ENCODE peak calls at places on chromosomes 5 and 9, in four cellular contexts. Q is GM12878, R is HepG2, C is K562. W is an unnamed sample.

GRCh38 chr9:107633375-107633774 is 143.8 kb upstream of the KLF4 start:
- ATAC-seq in Q (no peak), R (no peak), C (no peak), W (no peak)

GRCh38 chr5:175195698-175196656 is 248.0 kb downstream of the DRD1 start:
- ATAC-seq in Q (no peak), R (peak; percentile 95), C (peak; percentile 91), W (no peak)

GRCh38 chr5:57529864-57530263 is 47.3 kb upstream of the ACTBL2 start:
- ATAC-seq in Q (peak; percentile 59), R (no peak), C (no peak), W (no peak)

GRCh38 chr9:109001275-109001676 is 12.0 kb downstream of the CTNNAL1 start:
- ATAC-seq in Q (no peak), R (peak; percentile 65), C (peak; percentile 27), W (no peak)

GRCh38 chr5:95087819-95088317 is 197.0 kb downstream of the MCTP1 start:
- ATAC-seq in Q (peak; percentile 90), R (no peak), C (no peak), W (peak; percentile 31)

GRCh38 chr9:36286388-36286787 is 28.1 kb upstream of the GNE start:
- ATAC-seq in Q (no peak), R (no peak), C (no peak), W (no peak)

GRCh38 chr5:10499776-10500175 is 58.1 kb downstream of the ROPN1L start:
- ATAC-seq in Q (no peak), R (no peak), C (no peak), W (no peak)

GRCh38 chr5:39148983-39149534 is 70.3 kb downstream of the FYB1 start:
- ATAC-seq in Q (peak; percentile 49), R (no peak), C (peak; percentile 68), W (no peak)

GRCh38 chr9:106921341-106921899 is 58.5 kb downstream of the ZNF462 start:
- ATAC-seq in Q (peak; percentile 91), R (peak; percentile 81), C (peak; percentile 67), W (peak; percentile 69)

GRCh38 chr5:43232943-43233833 is 41.2 kb downstream of the NIM1K start:
- ATAC-seq in Q (no peak), R (no peak), C (peak; percentile 12), W (no peak)

GRCh38 chr5:132095077-132095744 is 21.6 kb downstream of the CSF2 start:
- ATAC-seq in Q (peak; percentile 32), R (no peak), C (no peak), W (peak; percentile 7)

GRCh38 chr9:98214811-98215210 is 22.4 kb upstream of the CORO2A start:
- ATAC-seq in Q (no peak), R (no peak), C (no peak), W (no peak)

GRCh38 chr9:95626885-95627558 is 110.3 kb upstream of the PTCH1 start:
- ATAC-seq in Q (no peak), R (no peak), C (no peak), W (peak; percentile 59)

GRCh38 chr5:127942246-127943060 is 141.1 kb upstream of the SLC12A2 start:
- ATAC-seq in Q (peak; percentile 55), R (no peak), C (no peak), W (no peak)

GRCh38 chr9:69946800-69947437 is 96.7 kb upstream of the MAMDC2 start:
- ATAC-seq in Q (no peak), R (no peak), C (peak; percentile 59), W (peak; percentile 78)

GRCh38 chr9:89613912-89614311 is 9.1 kb downstream of the GADD45G start:
- ATAC-seq in Q (no peak), R (no peak), C (no peak), W (no peak)

GRCh38 chr5:71586052-71586940 is 844 bp upstream of the MCCC2 start:
- ATAC-seq in Q (peak; percentile 46), R (peak; percentile 76), C (peak; percentile 68), W (no peak)

GRCh38 chr9:5644522-5644921 is 15.6 kb downstream of the RIC1 start:
- ATAC-seq in Q (peak; percentile 60), R (no peak), C (no peak), W (no peak)

GRCh38 chr5:39177629-39177959 is 41.8 kb downstream of the FYB1 start:
- ATAC-seq in Q (peak; percentile 81), R (no peak), C (peak; percentile 71), W (no peak)

GRCh38 chr9:123305879-123306278 is 37.5 kb upstream of the STRBP start:
- ATAC-seq in Q (no peak), R (no peak), C (no peak), W (no peak)

GRCh38 chr5:17105744-17106450 is 111.5 kb upstream of the BASP1 start:
- ATAC-seq in Q (no peak), R (no peak), C (no peak), W (no peak)

GRCh38 chr5:174271316-174271715 is 225.8 kb downstream of the NSG2 start:
- ATAC-seq in Q (no peak), R (no peak), C (no peak), W (no peak)

GRCh38 chr5:75113354-75113753 is 61.0 kb upstream of the GCNT4 start:
- ATAC-seq in Q (no peak), R (no peak), C (no peak), W (no peak)

GRCh38 chr5:75108515-75108914 is 56.2 kb upstream of the GCNT4 start:
- ATAC-seq in Q (no peak), R (no peak), C (no peak), W (no peak)

DNA sequence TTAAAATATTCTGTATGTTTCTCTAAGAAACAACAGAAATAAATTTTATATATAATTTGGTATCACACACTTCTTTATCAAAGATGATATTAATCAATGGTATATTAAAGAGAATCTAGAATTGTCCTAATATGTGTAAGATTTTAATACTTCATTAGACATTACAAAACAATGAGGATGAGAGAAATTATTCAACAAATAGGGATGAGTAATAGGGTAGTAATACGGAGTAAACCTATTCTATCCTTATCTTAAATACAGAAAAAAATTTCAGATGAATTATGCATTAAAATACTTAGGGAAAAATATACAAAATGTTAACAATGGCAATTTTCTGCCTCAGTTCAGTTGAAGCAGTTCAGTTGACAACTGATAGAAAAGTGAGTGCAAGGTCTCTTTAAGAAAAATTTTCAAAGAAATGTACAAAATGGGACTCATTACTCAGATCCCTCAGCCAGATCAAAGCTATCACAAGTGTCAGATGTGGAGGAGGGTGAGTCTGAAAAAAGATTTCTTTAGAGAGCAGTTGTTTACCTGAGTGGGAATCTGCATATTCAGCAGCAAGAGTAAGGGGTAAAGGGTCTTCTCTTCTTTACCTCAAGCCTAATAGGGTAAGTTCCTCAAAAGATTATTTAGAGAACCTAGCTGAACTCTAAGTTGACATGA is 56.7 kb upstream of the GCNT4 start:
- ATAC-seq in Q (no peak), R (no peak), C (no peak), W (no peak)
- TF ChIP-seq EP300 in Q (no peak), R (no peak), C (no peak), W (no peak)

DNA sequence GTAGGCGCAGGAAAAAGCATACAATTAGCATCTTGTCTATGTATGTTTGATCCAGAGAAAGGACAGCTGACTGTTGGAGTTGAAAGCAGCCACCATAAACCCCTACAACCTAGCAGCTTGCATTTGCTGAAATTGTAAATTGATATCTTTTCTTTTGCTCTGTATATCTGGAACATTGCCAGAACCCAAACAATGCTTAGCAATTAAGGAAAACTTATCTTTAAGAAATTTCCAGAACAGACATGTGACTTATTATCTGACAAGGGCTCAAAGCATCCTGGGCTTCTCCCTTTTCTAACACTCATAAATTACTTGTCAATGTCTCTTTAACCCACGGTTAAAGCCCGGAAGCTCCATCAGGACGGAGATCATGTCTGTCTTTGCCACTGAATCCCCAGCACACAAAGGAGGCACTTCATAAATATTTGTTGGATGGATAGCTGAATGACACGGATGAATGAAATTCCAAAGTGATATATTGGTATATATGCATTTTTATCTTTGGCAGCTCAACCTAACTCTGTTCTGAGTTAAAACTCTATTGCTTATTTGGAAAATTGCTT is 103.0 kb upstream of the CLINT1 start:
- ATAC-seq in Q (no peak), R (no peak), C (no peak), W (no peak)
- TF ChIP-seq POLR2AphosphoS5 in Q (no peak), R (no peak), C (no peak), W (no peak)

GRCh38 chr9:1458503-1458902 is 408.3 kb downstream of the DMRT2 start:
- ATAC-seq in Q (peak; percentile 50), R (no peak), C (no peak), W (no peak)
- TF ChIP-seq EP300 in Q (no peak), R (no peak), C (no peak), W (no peak)

DNA sequence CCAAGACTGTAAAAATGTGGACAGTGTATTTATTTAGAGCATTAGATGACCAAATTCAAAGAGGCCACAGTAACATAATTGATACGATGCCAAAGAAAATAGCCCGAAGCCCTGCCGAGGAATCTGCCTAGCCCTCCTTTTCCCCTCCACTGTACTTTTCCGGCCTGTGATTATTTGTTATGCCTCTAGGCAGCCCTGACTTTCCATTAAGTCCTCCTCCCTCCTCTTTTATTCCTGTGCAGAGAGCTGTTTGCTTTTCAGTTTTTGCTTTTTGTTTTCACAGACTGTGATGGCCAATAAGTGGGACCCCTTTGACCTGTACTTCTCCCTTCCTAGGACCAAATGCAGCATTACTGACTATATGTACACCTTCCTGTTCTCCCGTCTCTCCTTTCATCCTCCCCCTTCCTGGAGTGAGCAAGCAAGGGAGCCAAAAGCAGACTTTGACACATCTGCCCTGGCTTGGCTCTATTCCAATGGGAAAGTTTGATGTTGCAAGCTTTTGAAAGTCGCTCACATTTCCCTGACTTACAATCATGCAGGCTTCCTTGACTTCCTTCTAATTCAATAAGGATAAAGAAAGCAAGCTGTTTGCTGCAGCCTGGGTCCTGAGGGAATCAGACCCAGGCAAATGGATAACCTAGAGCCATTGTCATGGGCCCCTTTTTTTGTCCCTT is 76.1 kb downstream of the NREP start:
- ATAC-seq in Q (no peak), R (peak; percentile 98), C (no peak), W (peak; percentile 81)
- TF ChIP-seq POLR2AphosphoS5 in Q (no peak), R (no peak), C (no peak), W (peak; percentile 83)

GRCh38 chr9:117189121-117189520 is 225.7 kb downstream of the ASTN2 start:
- ATAC-seq in Q (no peak), R (no peak), C (no peak), W (no peak)

GRCh38 chr9:117188394-117188793 is 226.5 kb downstream of the ASTN2 start:
- ATAC-seq in Q (no peak), R (no peak), C (no peak), W (no peak)

GRCh38 chr9:117187498-117187897 is 227.4 kb downstream of the ASTN2 start:
- ATAC-seq in Q (no peak), R (no peak), C (no peak), W (no peak)

GRCh38 chr9:117191504-117192375 is 223.1 kb downstream of the ASTN2 start:
- ATAC-seq in Q (no peak), R (peak; percentile 91), C (no peak), W (no peak)
- TF ChIP-seq EP300 in Q (no peak), R (no peak), C (no peak), W (no peak)

GRCh38 chr5:142863856-142864255 is 93.7 kb downstream of the ARHGAP26 start:
- ATAC-seq in Q (no peak), R (no peak), C (no peak), W (no peak)

GRCh38 chr5:142860291-142860690 is 90.1 kb downstream of the ARHGAP26 start:
- ATAC-seq in Q (no peak), R (no peak), C (no peak), W (no peak)

GRCh38 chr5:142861011-142861410 is 90.8 kb downstream of the ARHGAP26 start:
- ATAC-seq in Q (no peak), R (no peak), C (no peak), W (no peak)

GRCh38 chr5:142864293-142865260 is 94.4 kb downstream of the ARHGAP26 start:
- ATAC-seq in Q (no peak), R (no peak), C (no peak), W (no peak)

GRCh38 chr5:142862585-142862984 is 92.4 kb downstream of the ARHGAP26 start:
- ATAC-seq in Q (no peak), R (no peak), C (no peak), W (peak; percentile 83)
- TF ChIP-seq POLR2AphosphoS5 in Q (no peak), R (no peak), C (no peak), W (peak; percentile 91)